ENCODE peak calls at places on chromosomes 7 and 10, in four cellular contexts. P is endothelial cell, V is upper lobe of right lung, T is spleen. Z is an unnamed sample.

GRCh38 chr10:90447836-90448235 is 410.0 kb downstream of the HTR7 start:
- DNase-seq in P (no peak), V (no peak), T (no peak), Z (no peak)

GRCh38 chr10:119595134-119595714 is 1.5 kb downstream of the TIAL1 start:
- DNase-seq in P (no peak), V (no peak), T (no peak), Z (peak)

GRCh38 chr7:131843862-131844261 is 287.4 kb upstream of the PODXL start:
- DNase-seq in P (no peak), V (no peak), T (no peak), Z (no peak)

GRCh38 chr10:104492349-104492940 is 138.8 kb downstream of the CFAP58 start:
- DNase-seq in P (no peak), V (no peak), T (no peak), Z (peak)

GRCh38 chr7:74475987-74476350 is 22.3 kb downstream of the GTF2IRD1 start:
- DNase-seq in P (no peak), V (no peak), T (no peak), Z (no peak)

GRCh38 chr7:106597751-106598619 is 63.0 kb downstream of the CCDC71L start:
- DNase-seq in P (no peak), V (no peak), T (no peak), Z (no peak)

GRCh38 chr10:61784354-61785131 is 117.0 kb upstream of the ARID5B start:
- DNase-seq in P (no peak), V (no peak), T (no peak), Z (no peak)

GRCh38 chr10:7819126-7819470 is 793 bp downstream of the TAF3 start:
- DNase-seq in P (peak), V (no peak), T (no peak), Z (peak)

GRCh38 chr10:73186266-73186665 is 18.3 kb downstream of the FAM149B1 start:
- DNase-seq in P (no peak), V (no peak), T (no peak), Z (no peak)

GRCh38 chr7:26006421-26006820 is 145.6 kb upstream of the NFE2L3 start:
- DNase-seq in P (no peak), V (no peak), T (no peak), Z (no peak)

GRCh38 chr7:108367314-108367713 is 88.9 kb downstream of the NRCAM start:
- DNase-seq in P (no peak), V (no peak), T (no peak), Z (no peak)

GRCh38 chr7:992742-993607 is 10.0 kb downstream of the CYP2W1 start:
- DNase-seq in P (peak), V (peak), T (peak), Z (peak)
- TF ChIP-seq CTCF in P (peak), V (peak), T (peak), Z (peak)

GRCh38 chr10:68792115-68792514 is 35.2 kb upstream of the STOX1 start:
- DNase-seq in P (no peak), V (no peak), T (no peak), Z (no peak)
- TF ChIP-seq CTCF in P (peak), V (peak), T (no peak), Z (peak)

GRCh38 chr7:17530741-17531417 is 232.4 kb downstream of the AHR start:
- DNase-seq in P (no peak), V (no peak), T (no peak), Z (no peak)
- TF ChIP-seq CTCF in P (peak), V (peak), T (no peak), Z (peak)

GRCh38 chr7:37957236-37957970 is 37.0 kb downstream of the EPDR1 start:
- DNase-seq in P (no peak), V (no peak), T (no peak), Z (no peak)

GRCh38 chr7:37956791-37957190 is 36.4 kb downstream of the EPDR1 start:
- DNase-seq in P (no peak), V (no peak), T (no peak), Z (no peak)

GRCh38 chr7:37960483-37960882 is 40.0 kb downstream of the EPDR1 start:
- DNase-seq in P (no peak), V (no peak), T (no peak), Z (no peak)

GRCh38 chr7:37964196-37964595 is 43.8 kb downstream of the EPDR1 start:
- DNase-seq in P (no peak), V (no peak), T (no peak), Z (no peak)

DNA sequence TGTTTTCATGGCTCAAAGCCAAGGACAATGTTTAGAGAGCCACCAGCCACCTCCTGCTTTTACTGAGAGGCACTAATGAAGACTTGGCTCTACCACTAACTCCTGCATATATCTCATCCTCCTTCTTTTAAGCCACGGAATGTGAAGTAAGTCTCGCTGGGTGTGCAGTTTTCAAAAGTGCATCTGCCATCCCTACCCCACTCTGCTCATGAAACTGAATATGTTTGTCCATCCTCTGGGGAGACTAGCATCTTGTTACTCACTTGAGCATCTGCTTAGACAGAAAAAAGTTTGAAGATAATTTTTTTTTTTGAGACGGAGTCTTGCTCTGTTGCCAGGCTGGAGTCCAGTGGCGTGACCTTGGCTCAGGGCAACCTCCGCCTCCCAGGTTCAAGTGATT is 40.8 kb downstream of the EPDR1 start:
- DNase-seq in P (no peak), V (no peak), T (no peak), Z (no peak)
- TF ChIP-seq CTCF in P (no peak), V (no peak), T (no peak), Z (no peak)

DNA sequence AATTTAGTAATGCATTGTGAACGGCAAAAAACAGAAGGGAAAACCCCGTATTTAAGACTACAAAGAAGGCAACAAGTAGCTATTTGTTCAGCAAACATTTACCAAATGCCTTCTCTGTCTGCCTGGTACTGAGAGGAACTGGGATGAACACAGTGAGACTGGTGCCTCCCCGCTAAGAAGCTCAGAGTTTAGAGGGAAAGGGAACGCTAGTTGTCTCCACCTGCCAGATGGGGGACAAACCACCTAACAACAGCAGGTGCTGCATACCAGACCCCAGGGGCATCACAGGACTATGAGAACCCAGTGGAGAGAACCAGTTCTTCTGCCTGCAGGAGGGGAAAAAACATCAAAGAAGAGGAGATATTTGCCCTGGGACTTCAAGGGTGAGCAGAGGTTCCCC is 147.1 kb downstream of the SLC25A13 start:
- DNase-seq in P (no peak), V (no peak), T (no peak), Z (no peak)
- TF ChIP-seq CTCF in P (no peak), V (no peak), T (no peak), Z (no peak)

DNA sequence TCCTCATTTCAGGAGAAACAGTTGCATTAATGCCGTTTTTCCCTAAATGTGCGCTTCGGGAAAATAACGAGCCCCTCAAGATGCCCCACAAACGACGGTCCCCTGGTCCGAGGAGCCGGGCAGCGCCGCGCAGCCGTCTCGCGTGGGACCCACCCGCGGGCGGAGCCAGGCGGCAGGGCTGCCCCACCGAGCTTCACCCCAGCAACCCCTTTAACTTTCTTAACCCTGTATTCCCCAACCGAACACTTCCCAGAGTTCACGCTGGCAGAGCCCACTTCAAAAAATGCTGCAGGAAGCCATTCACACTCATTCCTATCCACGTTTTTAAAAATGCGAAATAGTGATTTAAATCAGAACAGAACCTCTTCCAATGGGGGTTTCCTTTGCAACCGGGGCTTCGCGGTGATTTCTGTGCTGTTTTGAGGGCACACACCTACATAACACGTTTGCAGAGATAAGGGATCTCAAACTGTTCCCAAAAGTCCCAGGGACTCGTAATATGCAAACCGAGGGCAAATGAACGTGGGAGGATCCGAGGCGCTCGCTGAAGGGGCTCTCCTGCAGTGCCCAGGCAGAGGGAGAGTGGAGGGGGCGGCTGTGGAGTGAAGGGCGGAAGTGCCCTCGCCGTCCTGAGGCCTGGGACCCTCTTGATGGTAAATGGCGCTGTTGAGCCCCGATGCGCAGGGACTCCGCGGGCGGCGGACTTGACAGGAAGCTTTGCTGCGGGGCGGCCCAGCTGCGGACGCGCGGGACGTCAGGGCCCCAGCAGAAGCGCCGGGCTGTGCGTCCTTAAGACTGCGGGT is 152.1 kb upstream of the YAE1 start:
- DNase-seq in P (peak), V (peak), T (peak), Z (no peak)
- TF ChIP-seq CTCF in P (no peak), V (no peak), T (no peak), Z (peak)

GRCh38 chr10:74738543-74738942 is 87.9 kb upstream of the KAT6B start:
- DNase-seq in P (no peak), V (no peak), T (no peak), Z (no peak)

GRCh38 chr10:74736029-74736428 is 90.4 kb upstream of the KAT6B start:
- DNase-seq in P (no peak), V (no peak), T (no peak), Z (no peak)

GRCh38 chr10:74738052-74738451 is 88.3 kb upstream of the KAT6B start:
- DNase-seq in P (no peak), V (no peak), T (no peak), Z (no peak)

GRCh38 chr10:74743401-74743800 is 83.0 kb upstream of the KAT6B start:
- DNase-seq in P (no peak), V (no peak), T (no peak), Z (no peak)

GRCh38 chr10:74738985-74739567 is 87.3 kb upstream of the KAT6B start:
- DNase-seq in P (peak), V (no peak), T (no peak), Z (no peak)
- TF ChIP-seq CTCF in P (no peak), V (peak), T (no peak), Z (peak)

GRCh38 chr7:128455556-128456254 is at the start of gene HILPDA:
- DNase-seq in P (peak), V (peak), T (peak), Z (peak)

GRCh38 chr7:128453836-128454804 is 1.6 kb upstream of the HILPDA start:
- DNase-seq in P (peak), V (peak), T (peak), Z (no peak)

GRCh38 chr7:128452552-128452951 is 3.1 kb upstream of the HILPDA start:
- DNase-seq in P (no peak), V (no peak), T (no peak), Z (no peak)

GRCh38 chr7:128458956-128459355 is 3.3 kb downstream of the HILPDA start:
- DNase-seq in P (no peak), V (no peak), T (no peak), Z (no peak)

DNA sequence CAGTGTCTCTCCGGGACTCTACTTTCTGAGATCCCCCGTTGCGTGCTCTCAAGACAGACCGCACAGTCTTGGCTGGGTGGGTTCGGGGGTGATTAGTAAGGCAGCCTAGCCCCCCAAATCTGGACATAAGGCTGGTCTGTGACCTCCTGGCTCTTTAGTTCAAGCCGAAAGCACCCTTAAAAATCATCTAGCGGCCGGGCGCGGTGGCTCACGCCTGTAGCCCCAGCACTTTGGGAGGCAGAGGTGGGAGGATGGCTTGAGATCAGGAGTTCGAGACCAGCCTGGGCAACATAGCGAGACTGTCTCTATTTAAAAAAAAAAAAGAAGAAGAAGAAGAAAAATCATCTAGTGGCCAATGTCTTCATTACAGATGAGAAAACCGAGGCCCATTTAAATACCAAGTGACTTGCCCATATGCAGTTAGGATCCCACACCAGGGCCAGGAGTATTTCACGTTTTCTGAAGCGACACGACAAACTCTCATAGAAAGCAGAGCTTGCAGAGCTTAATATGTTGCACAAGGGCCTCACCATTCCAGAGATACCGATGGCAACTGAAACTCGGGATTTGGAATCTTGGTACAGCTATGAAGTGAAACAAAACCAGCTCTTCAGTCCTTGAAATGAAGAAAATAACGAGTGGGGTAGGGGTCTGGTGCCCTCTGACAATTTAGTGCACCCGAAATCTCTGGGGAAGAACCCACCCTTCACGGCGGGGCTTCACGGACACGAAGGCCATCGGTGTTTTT is 696 bp upstream of the HILPDA start:
- DNase-seq in P (no peak), V (no peak), T (no peak), Z (peak)
- TF ChIP-seq CTCF in P (no peak), V (no peak), T (no peak), Z (peak)

GRCh38 chr7:120337308-120337907 is 64.4 kb downstream of the KCND2 start:
- DNase-seq in P (peak), V (no peak), T (no peak), Z (no peak)
- TF ChIP-seq CTCF in P (peak), V (peak), T (no peak), Z (peak)

GRCh38 chr7:17685141-17685540 is 255.2 kb downstream of the SNX13 start:
- DNase-seq in P (no peak), V (no peak), T (no peak), Z (no peak)

GRCh38 chr7:17690030-17690429 is 250.3 kb downstream of the SNX13 start:
- DNase-seq in P (no peak), V (no peak), T (no peak), Z (peak)

GRCh38 chr7:17689361-17689760 is 250.9 kb downstream of the SNX13 start:
- DNase-seq in P (no peak), V (no peak), T (no peak), Z (no peak)
- TF ChIP-seq CTCF in P (no peak), V (no peak), T (no peak), Z (no peak)

Z was measured in HFFc6.